ENCODE peak calls at places on chromosomes 11 and 22, in five cellular contexts. X, V, J, A and N are unnamed samples.

GRCh38 chr22:19902245-19902699 is 39.3 kb upstream of the COMT start:
- DNase-seq in X (no peak), V (no peak), J (no peak), A (no peak), N (no peak)

GRCh38 chr11:66017354-66017753 is 5.5 kb downstream of the CST6 start:
- DNase-seq in X (no peak), V (no peak), J (no peak), A (no peak), N (no peak)

GRCh38 chr22:28822930-28823481 is 22.6 kb upstream of the XBP1 start:
- DNase-seq in X (no peak), V (no peak), J (peak), A (no peak), N (no peak)

GRCh38 chr11:125105921-125106320 is 5.5 kb downstream of the TMEM218 start:
- DNase-seq in X (no peak), V (no peak), J (no peak), A (peak), N (no peak)

GRCh38 chr11:11701070-11701469 is 79.3 kb upstream of the GALNT18 start:
- DNase-seq in X (no peak), V (no peak), J (no peak), A (peak), N (no peak)

GRCh38 chr11:8259316-8259995 is 4.2 kb downstream of the LMO1 start:
- DNase-seq in X (no peak), V (no peak), J (no peak), A (no peak), N (no peak)

GRCh38 chr11:115544422-115544821 is 40.2 kb upstream of the CADM1 start:
- DNase-seq in X (no peak), V (no peak), J (no peak), A (no peak), N (no peak)

GRCh38 chr11:14423633-14424032 is 64.7 kb upstream of the RRAS2 start:
- DNase-seq in X (no peak), V (no peak), J (no peak), A (peak), N (no peak)

GRCh38 chr11:19832166-19832750 is 119.6 kb downstream of the NAV2 start:
- DNase-seq in X (no peak), V (no peak), J (no peak), A (no peak), N (no peak)